ENCODE peak calls at places on chromosomes 12 and 14, in seven cellular contexts. Z is BE2C, Y is Calu3, T is fibroblast of lung, D is hepatic stellate cell, P is H54, F is GOT3. V is an unnamed sample.

GRCh38 chr12:12726543-12727093 is 9.4 kb downstream of the CDKN1B start:
- DNase-seq in Z (no peak), Y (no peak), T (peak), D (peak), P (peak), F (no peak), V (no peak)

GRCh38 chr14:76726551-76726961 is 34.7 kb upstream of the VASH1 start:
- DNase-seq in Z (no peak), Y (no peak), T (no peak), D (no peak), P (no peak), F (no peak), V (no peak)

GRCh38 chr14:55430024-55430690 is 10.3 kb downstream of the TBPL2 start:
- DNase-seq in Z (peak), Y (peak), T (peak), D (peak), P (peak), F (no peak), V (no peak)

GRCh38 chr14:73887116-73887490 is 444 bp downstream of the ZNF410 start:
- DNase-seq in Z (no peak), Y (no peak), T (peak), D (no peak), P (no peak), F (no peak), V (no peak)

GRCh38 chr14:105486333-105486973 is at the start of gene CRIP1:
- DNase-seq in Z (no peak), Y (no peak), T (no peak), D (no peak), P (no peak), F (no peak), V (no peak)

GRCh38 chr12:53424626-53425514 is 1.2 kb downstream of the AMHR2 start:
- DNase-seq in Z (peak), Y (no peak), T (no peak), D (no peak), P (no peak), F (no peak), V (no peak)

GRCh38 chr12:96587691-96588090 is 98.3 kb downstream of the CFAP54 start:
- DNase-seq in Z (no peak), Y (no peak), T (peak), D (no peak), P (no peak), F (no peak), V (no peak)

GRCh38 chr14:25677111-25677510 is 627.2 kb upstream of the STXBP6 start:
- DNase-seq in Z (no peak), Y (no peak), T (no peak), D (no peak), P (no peak), F (no peak), V (no peak)

GRCh38 chr14:105412768-105413541 is 6.7 kb upstream of the MTA1 start:
- DNase-seq in Z (no peak), Y (no peak), T (no peak), D (no peak), P (no peak), F (no peak), V (no peak)

GRCh38 chr12:12845794-12846243 is 32.7 kb downstream of the DDX47 start:
- DNase-seq in Z (no peak), Y (no peak), T (no peak), D (no peak), P (no peak), F (no peak), V (no peak)

GRCh38 chr12:79128956-79129355 is 264.4 kb downstream of the SYT1 start:
- DNase-seq in Z (no peak), Y (no peak), T (peak), D (no peak), P (no peak), F (no peak), V (no peak)

GRCh38 chr12:109718390-109718789 is 4.8 kb downstream of the FAM222A start:
- DNase-seq in Z (peak), Y (no peak), T (no peak), D (no peak), P (no peak), F (no peak), V (peak)

GRCh38 chr12:70214972-70215617 is 28.1 kb upstream of the CNOT2 start:
- DNase-seq in Z (no peak), Y (no peak), T (no peak), D (no peak), P (no peak), F (no peak), V (no peak)

V was measured in frontal cortex.